ENCODE peak calls at places on chromosomes 16 and 17, in four cellular contexts. E is hypothalamus; G is gastrocnemius medialis; Q is stimulated activated CD4-positive, alpha-beta T cell treated with anti-CD3 and anti-CD28 coated beads, Interleukin-4, amount 100 ng/mL, for 48 hours. A is an unnamed sample.

GRCh38 chr17:59914274-59914854 is 21.4 kb downstream of the RPS6KB1 start:
- DNase-seq in E (no peak), G (no peak), Q (no peak), A (peak; percentile 44)

GRCh38 chr17:78137392-78138203 is 7.0 kb downstream of the TMC8 start:
- DNase-seq in E (no peak), G (no peak), Q (no peak), A (peak; percentile 42)

GRCh38 chr17:64134996-64135395 is 5.1 kb upstream of the ERN1 start:
- DNase-seq in E (no peak), G (no peak), Q (no peak), A (no peak)

GRCh38 chr16:4505356-4506153 is 29.4 kb downstream of the HMOX2 start:
- DNase-seq in E (no peak), G (no peak), Q (peak; percentile 38), A (peak; percentile 92)

GRCh38 chr16:11478431-11479119 is 108.1 kb downstream of the LITAF start:
- DNase-seq in E (no peak), G (no peak), Q (no peak), A (no peak)

GRCh38 chr17:4420692-4421131 is 13.0 kb upstream of the SPNS3 start:
- DNase-seq in E (peak; percentile 35), G (peak; percentile 36), Q (peak; percentile 34), A (peak; percentile 57)

GRCh38 chr17:19579192-19579668 is 45.6 kb downstream of the SLC47A1 start:
- DNase-seq in E (no peak), G (no peak), Q (no peak), A (no peak)

GRCh38 chr17:19015428-19015827 is 10.9 kb upstream of the FAM83G start:
- DNase-seq in E (no peak), G (no peak), Q (no peak), A (no peak)

GRCh38 chr16:88407807-88408206 is 25.0 kb downstream of the ZNF469 start:
- DNase-seq in E (no peak), G (no peak), Q (no peak), A (no peak)

GRCh38 chr16:81551141-81551808 is 106.7 kb downstream of the CMIP start:
- DNase-seq in E (no peak), G (no peak), Q (no peak), A (no peak)

GRCh38 chr17:11948791-11949190 is 48.5 kb downstream of the ZNF18 start:
- DNase-seq in E (no peak), G (no peak), Q (no peak), A (no peak)

GRCh38 chr16:65068151-65068740 is 53.6 kb downstream of the CDH11 start:
- DNase-seq in E (no peak), G (peak; percentile 46), Q (no peak), A (no peak)

GRCh38 chr17:1474402-1475189 is 17.9 kb downstream of the MYO1C start:
- DNase-seq in E (no peak), G (no peak), Q (no peak), A (no peak)

GRCh38 chr17:2449486-2449885 is 48.6 kb upstream of the MNT start:
- DNase-seq in E (no peak), G (no peak), Q (no peak), A (no peak)

GRCh38 chr17:45320931-45321461 is 4.2 kb upstream of the MAP3K14 start:
- DNase-seq in E (no peak), G (no peak), Q (no peak), A (no peak)

GRCh38 chr17:50514936-50515702 is 6.9 kb downstream of the MYCBPAP start:
- DNase-seq in E (no peak), G (peak; percentile 40), Q (no peak), A (no peak)

GRCh38 chr16:1906052-1906845 is 12.0 kb downstream of the HS3ST6 start:
- DNase-seq in E (no peak), G (no peak), Q (no peak), A (no peak)

GRCh38 chr16:81625544-81626152 is 153.4 kb upstream of the PLCG2 start:
- DNase-seq in E (peak; percentile 12), G (no peak), Q (no peak), A (no peak)

GRCh38 chr16:964696-965395 is 5.9 kb downstream of the LMF1 start:
- DNase-seq in E (peak; percentile 39), G (no peak), Q (peak; percentile 38), A (peak; percentile 86)

GRCh38 chr17:82752371-82753200 is 721 bp downstream of the TBCD start:
- DNase-seq in E (no peak), G (no peak), Q (peak; percentile 13), A (no peak)

GRCh38 chr17:67488161-67488560 is 111.1 kb downstream of the PITPNC1 start:
- DNase-seq in E (no peak), G (no peak), Q (no peak), A (no peak)